ENCODE peak calls at places on chromosomes 2 and 18, in nine cellular contexts. One of them, this sample, is unnamed.

GRCh38 chr18:45670281-45670962 is 53.6 kb upstream of the SLC14A1 start:
- DNase-seq in cardiac fibroblast: peak; percentile 66
- DNase-seq in uterus: no peak
- DNase-seq in fibroblast of pulmonary artery: peak; percentile 73
- DNase-seq in right atrium auricular region: peak; percentile 76
- DNase-seq in brain microvascular endothelial cell: no peak
- DNase-seq in fibroblast of villous mesenchyme: peak; percentile 56
- DNase-seq in heart right ventricle: peak; percentile 17
- DNase-seq in endothelial cell: no peak
- DNase-seq in this sample: no peak

GRCh38 chr2:241199897-241200821 is 11.7 kb downstream of the ANO7 start:
- DNase-seq in cardiac fibroblast: no peak
- DNase-seq in uterus: no peak
- DNase-seq in fibroblast of pulmonary artery: no peak
- DNase-seq in right atrium auricular region: no peak
- DNase-seq in brain microvascular endothelial cell: no peak
- DNase-seq in fibroblast of villous mesenchyme: no peak
- DNase-seq in heart right ventricle: no peak
- DNase-seq in endothelial cell: no peak
- DNase-seq in this sample: no peak

GRCh38 chr2:173146590-173146989 is 70.9 kb downstream of the MAP3K20 start:
- DNase-seq in cardiac fibroblast: peak; percentile 61
- DNase-seq in uterus: no peak
- DNase-seq in fibroblast of pulmonary artery: peak; percentile 25
- DNase-seq in right atrium auricular region: no peak
- DNase-seq in brain microvascular endothelial cell: no peak
- DNase-seq in fibroblast of villous mesenchyme: no peak
- DNase-seq in heart right ventricle: no peak
- DNase-seq in endothelial cell: no peak
- DNase-seq in this sample: no peak

GRCh38 chr18:75408554-75409506 is 18.7 kb downstream of the SMIM21 start:
- DNase-seq in cardiac fibroblast: peak; percentile 99
- DNase-seq in uterus: no peak
- DNase-seq in fibroblast of pulmonary artery: peak; percentile 84
- DNase-seq in right atrium auricular region: no peak
- DNase-seq in brain microvascular endothelial cell: peak; percentile 97
- DNase-seq in fibroblast of villous mesenchyme: peak; percentile 89
- DNase-seq in heart right ventricle: no peak
- DNase-seq in endothelial cell: no peak
- DNase-seq in this sample: no peak

GRCh38 chr18:55275042-55275897 is 312.7 kb downstream of the TCF4 start:
- DNase-seq in cardiac fibroblast: peak; percentile 89
- DNase-seq in uterus: peak; percentile 28
- DNase-seq in fibroblast of pulmonary artery: peak; percentile 82
- DNase-seq in right atrium auricular region: peak; percentile 71
- DNase-seq in brain microvascular endothelial cell: peak; percentile 66
- DNase-seq in fibroblast of villous mesenchyme: peak; percentile 78
- DNase-seq in heart right ventricle: no peak
- DNase-seq in endothelial cell: no peak
- DNase-seq in this sample: no peak

GRCh38 chr2:16641509-16641908 is 24.1 kb downstream of the CYRIA start:
- DNase-seq in cardiac fibroblast: no peak
- DNase-seq in uterus: no peak
- DNase-seq in fibroblast of pulmonary artery: no peak
- DNase-seq in right atrium auricular region: no peak
- DNase-seq in brain microvascular endothelial cell: no peak
- DNase-seq in fibroblast of villous mesenchyme: no peak
- DNase-seq in heart right ventricle: no peak
- DNase-seq in endothelial cell: no peak
- DNase-seq in this sample: no peak

GRCh38 chr2:29361255-29361654 is 246.0 kb downstream of the CLIP4 start:
- DNase-seq in cardiac fibroblast: peak; percentile 46
- DNase-seq in uterus: no peak
- DNase-seq in fibroblast of pulmonary artery: no peak
- DNase-seq in right atrium auricular region: no peak
- DNase-seq in brain microvascular endothelial cell: no peak
- DNase-seq in fibroblast of villous mesenchyme: no peak
- DNase-seq in heart right ventricle: no peak
- DNase-seq in endothelial cell: no peak
- DNase-seq in this sample: no peak

GRCh38 chr2:237691200-237691907 is 64.0 kb downstream of the LRRFIP1 start:
- DNase-seq in cardiac fibroblast: no peak
- DNase-seq in uterus: no peak
- DNase-seq in fibroblast of pulmonary artery: no peak
- DNase-seq in right atrium auricular region: no peak
- DNase-seq in brain microvascular endothelial cell: no peak
- DNase-seq in fibroblast of villous mesenchyme: peak; percentile 51
- DNase-seq in heart right ventricle: no peak
- DNase-seq in endothelial cell: no peak
- DNase-seq in this sample: no peak

GRCh38 chr2:105180491-105180972 is 61.0 kb upstream of the GPR45 start:
- DNase-seq in cardiac fibroblast: no peak
- DNase-seq in uterus: no peak
- DNase-seq in fibroblast of pulmonary artery: no peak
- DNase-seq in right atrium auricular region: peak; percentile 13
- DNase-seq in brain microvascular endothelial cell: no peak
- DNase-seq in fibroblast of villous mesenchyme: no peak
- DNase-seq in heart right ventricle: no peak
- DNase-seq in endothelial cell: no peak
- DNase-seq in this sample: no peak

GRCh38 chr2:189444322-189444721 is 3.0 kb downstream of the WDR75 start:
- DNase-seq in cardiac fibroblast: peak; percentile 12
- DNase-seq in uterus: no peak
- DNase-seq in fibroblast of pulmonary artery: peak; percentile 11
- DNase-seq in right atrium auricular region: no peak
- DNase-seq in brain microvascular endothelial cell: no peak
- DNase-seq in fibroblast of villous mesenchyme: peak; percentile 71
- DNase-seq in heart right ventricle: no peak
- DNase-seq in endothelial cell: no peak
- DNase-seq in this sample: peak; percentile 16

GRCh38 chr18:13566941-13567762 is 159.2 kb downstream of the FAM210A start:
- DNase-seq in cardiac fibroblast: no peak
- DNase-seq in uterus: no peak
- DNase-seq in fibroblast of pulmonary artery: no peak
- DNase-seq in right atrium auricular region: peak; percentile 79
- DNase-seq in brain microvascular endothelial cell: no peak
- DNase-seq in fibroblast of villous mesenchyme: no peak
- DNase-seq in heart right ventricle: peak; percentile 27
- DNase-seq in endothelial cell: no peak
- DNase-seq in this sample: peak; percentile 84

GRCh38 chr2:130336877-130337734 is 5.6 kb upstream of the IMP4 start:
- DNase-seq in cardiac fibroblast: peak; percentile 84
- DNase-seq in uterus: peak; percentile 67
- DNase-seq in fibroblast of pulmonary artery: peak; percentile 83
- DNase-seq in right atrium auricular region: peak; percentile 90
- DNase-seq in brain microvascular endothelial cell: peak; percentile 79
- DNase-seq in fibroblast of villous mesenchyme: peak; percentile 84
- DNase-seq in heart right ventricle: peak; percentile 79
- DNase-seq in endothelial cell: peak; percentile 86
- DNase-seq in this sample: peak; percentile 72

GRCh38 chr2:143399679-143400078 is 270.5 kb downstream of the ARHGAP15 start:
- DNase-seq in cardiac fibroblast: no peak
- DNase-seq in uterus: no peak
- DNase-seq in fibroblast of pulmonary artery: no peak
- DNase-seq in right atrium auricular region: no peak
- DNase-seq in brain microvascular endothelial cell: no peak
- DNase-seq in fibroblast of villous mesenchyme: peak; percentile 61
- DNase-seq in heart right ventricle: no peak
- DNase-seq in endothelial cell: no peak
- DNase-seq in this sample: no peak

GRCh38 chr2:240556553-240557100 is 1.2 kb downstream of the ANKMY1 start:
- DNase-seq in cardiac fibroblast: peak; percentile 55
- DNase-seq in uterus: no peak
- DNase-seq in fibroblast of pulmonary artery: peak; percentile 50
- DNase-seq in right atrium auricular region: no peak
- DNase-seq in brain microvascular endothelial cell: peak; percentile 49
- DNase-seq in fibroblast of villous mesenchyme: peak; percentile 39
- DNase-seq in heart right ventricle: no peak
- DNase-seq in endothelial cell: peak; percentile 73
- DNase-seq in this sample: peak; percentile 62

DNA sequence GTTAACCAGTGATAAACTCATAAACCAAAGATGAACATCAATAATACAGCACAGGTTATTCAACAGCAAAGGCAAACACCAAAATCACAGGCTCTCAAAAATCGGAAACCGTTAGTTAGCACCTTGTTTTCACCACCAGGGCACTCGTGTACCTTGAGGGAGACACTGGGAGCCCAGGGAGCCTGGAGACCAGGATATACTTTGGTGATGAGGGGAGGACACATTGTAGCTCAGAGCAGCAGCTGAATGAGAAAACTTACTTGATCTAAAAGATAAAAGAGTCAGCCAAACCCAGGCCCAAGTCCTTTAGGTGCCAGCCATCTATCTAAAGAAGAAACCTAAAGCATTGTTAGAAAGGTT is 19.4 kb downstream of the BCL11A start:
- DNase-seq in cardiac fibroblast: no peak
- DNase-seq in uterus: no peak
- DNase-seq in fibroblast of pulmonary artery: no peak
- DNase-seq in right atrium auricular region: no peak
- DNase-seq in brain microvascular endothelial cell: no peak
- DNase-seq in fibroblast of villous mesenchyme: no peak
- DNase-seq in heart right ventricle: no peak
- DNase-seq in endothelial cell: no peak
- DNase-seq in this sample: no peak
- TF ChIP-seq CTCF in cardiac fibroblast: no peak
- TF ChIP-seq CTCF in uterus: no peak
- TF ChIP-seq CTCF in fibroblast of pulmonary artery: no peak
- TF ChIP-seq CTCF in right atrium auricular region: no peak
- TF ChIP-seq CTCF in brain microvascular endothelial cell: peak; percentile 6
- TF ChIP-seq CTCF in fibroblast of villous mesenchyme: no peak
- TF ChIP-seq CTCF in heart right ventricle: no peak
- TF ChIP-seq CTCF in endothelial cell: no peak
- TF ChIP-seq CTCF in this sample: no peak

GRCh38 chr18:62944454-62944853 is 229.1 kb downstream of the PHLPP1 start:
- DNase-seq in cardiac fibroblast: no peak
- DNase-seq in uterus: no peak
- DNase-seq in fibroblast of pulmonary artery: peak; percentile 35
- DNase-seq in right atrium auricular region: no peak
- DNase-seq in brain microvascular endothelial cell: no peak
- DNase-seq in fibroblast of villous mesenchyme: no peak
- DNase-seq in heart right ventricle: no peak
- DNase-seq in endothelial cell: no peak
- DNase-seq in this sample: no peak
- TF ChIP-seq CTCF in cardiac fibroblast: no peak
- TF ChIP-seq CTCF in uterus: no peak
- TF ChIP-seq CTCF in fibroblast of pulmonary artery: peak; percentile 30
- TF ChIP-seq CTCF in right atrium auricular region: no peak
- TF ChIP-seq CTCF in brain microvascular endothelial cell: peak; percentile 15
- TF ChIP-seq CTCF in fibroblast of villous mesenchyme: peak; percentile 22
- TF ChIP-seq CTCF in heart right ventricle: no peak
- TF ChIP-seq CTCF in endothelial cell: no peak
- TF ChIP-seq CTCF in this sample: no peak

DNA sequence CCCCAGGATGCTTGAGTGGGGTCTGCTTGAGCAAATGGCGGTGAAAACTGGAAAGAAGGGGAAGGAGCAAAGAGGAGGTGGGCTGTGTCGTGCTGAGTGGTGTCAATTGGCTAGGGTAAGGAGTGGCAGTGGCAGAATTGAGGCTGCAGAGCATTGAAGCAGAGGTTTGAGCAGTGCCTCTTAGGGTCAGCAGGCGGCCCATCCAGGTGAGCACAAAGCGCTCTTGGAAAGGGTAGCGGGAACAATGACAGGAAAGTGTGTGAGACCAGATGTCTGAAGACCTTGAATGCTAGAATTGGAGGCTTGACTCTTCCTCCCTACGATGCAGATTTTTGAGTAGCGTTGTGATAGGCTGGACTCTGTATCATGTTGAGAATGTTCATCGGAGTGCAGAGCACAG is 39.3 kb upstream of the IL1R1 start:
- DNase-seq in cardiac fibroblast: no peak
- DNase-seq in uterus: no peak
- DNase-seq in fibroblast of pulmonary artery: no peak
- DNase-seq in right atrium auricular region: no peak
- DNase-seq in brain microvascular endothelial cell: no peak
- DNase-seq in fibroblast of villous mesenchyme: no peak
- DNase-seq in heart right ventricle: no peak
- DNase-seq in endothelial cell: no peak
- DNase-seq in this sample: no peak
- TF ChIP-seq CTCF in cardiac fibroblast: no peak
- TF ChIP-seq CTCF in uterus: no peak
- TF ChIP-seq CTCF in fibroblast of pulmonary artery: no peak
- TF ChIP-seq CTCF in right atrium auricular region: no peak
- TF ChIP-seq CTCF in brain microvascular endothelial cell: no peak
- TF ChIP-seq CTCF in fibroblast of villous mesenchyme: no peak
- TF ChIP-seq CTCF in heart right ventricle: no peak
- TF ChIP-seq CTCF in endothelial cell: no peak
- TF ChIP-seq CTCF in this sample: no peak

DNA sequence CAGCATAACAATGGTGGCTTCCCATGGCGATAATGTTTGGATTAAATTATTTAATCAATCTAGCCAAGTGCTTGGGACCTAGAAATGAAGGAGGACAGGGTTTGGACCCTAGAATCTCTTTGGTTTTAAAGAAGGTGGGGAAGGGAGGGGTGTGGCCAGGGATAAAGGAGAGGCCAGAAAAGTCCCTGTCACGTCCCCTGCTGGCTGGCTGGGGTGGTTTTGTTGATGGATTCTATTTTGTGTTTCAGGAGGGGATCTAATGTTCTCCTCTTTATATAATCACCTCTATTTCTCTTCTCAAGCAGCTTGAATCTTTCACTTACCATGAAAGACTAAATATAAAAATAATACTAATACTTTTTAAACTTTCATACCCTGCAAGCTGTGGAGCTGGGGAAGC is 52.6 kb upstream of the GALR1 start:
- DNase-seq in cardiac fibroblast: no peak
- DNase-seq in uterus: no peak
- DNase-seq in fibroblast of pulmonary artery: no peak
- DNase-seq in right atrium auricular region: no peak
- DNase-seq in brain microvascular endothelial cell: no peak
- DNase-seq in fibroblast of villous mesenchyme: no peak
- DNase-seq in heart right ventricle: no peak
- DNase-seq in endothelial cell: no peak
- DNase-seq in this sample: no peak
- TF ChIP-seq CTCF in cardiac fibroblast: no peak
- TF ChIP-seq CTCF in uterus: no peak
- TF ChIP-seq CTCF in fibroblast of pulmonary artery: peak; percentile 17
- TF ChIP-seq CTCF in right atrium auricular region: no peak
- TF ChIP-seq CTCF in brain microvascular endothelial cell: peak; percentile 37
- TF ChIP-seq CTCF in fibroblast of villous mesenchyme: peak; percentile 43
- TF ChIP-seq CTCF in heart right ventricle: no peak
- TF ChIP-seq CTCF in endothelial cell: no peak
- TF ChIP-seq CTCF in this sample: peak; percentile 31